ENCODE peak calls at places on chromosome 11, in five cellular contexts. F is HepG2, W is H1, N is K562, R is GM12878. J is an unnamed sample.

GRCh38 chr11:86706341-86707131 is 34.1 kb upstream of the ME3 start:
- DNase-seq in F (peak), W (no peak), N (peak), R (no peak), J (no peak)

GRCh38 chr11:110858556-110858921 is 146.3 kb upstream of the ARHGAP20 start:
- DNase-seq in F (no peak), W (no peak), N (no peak), R (no peak), J (no peak)

GRCh38 chr11:66868726-66869291 is 11.9 kb downstream of the LRFN4 start:
- DNase-seq in F (peak), W (no peak), N (peak), R (peak), J (peak)

GRCh38 chr11:73931039-73931645 is 19.7 kb upstream of the DNAJB13 start:
- DNase-seq in F (peak), W (peak), N (peak), R (no peak), J (peak)

GRCh38 chr11:43868852-43869567 is 11.6 kb upstream of the ALKBH3 start:
- DNase-seq in F (peak), W (no peak), N (peak), R (peak), J (no peak)

GRCh38 chr11:66113132-66113856 is 43.2 kb downstream of the PACS1 start:
- DNase-seq in F (peak), W (no peak), N (peak), R (no peak), J (no peak)

GRCh38 chr11:22976146-22976545 is 115.9 kb upstream of the CCDC179 start:
- DNase-seq in F (no peak), W (no peak), N (no peak), R (no peak), J (no peak)

GRCh38 chr11:133579165-133580031 is 47.1 kb upstream of the OPCML start:
- DNase-seq in F (no peak), W (no peak), N (no peak), R (no peak), J (peak)

GRCh38 chr11:65112551-65113360 is 1.1 kb downstream of the TM7SF2 start:
- DNase-seq in F (peak), W (no peak), N (peak), R (no peak), J (peak)

GRCh38 chr11:63705526-63705925 is 24.2 kb downstream of the RTN3 start:
- DNase-seq in F (no peak), W (no peak), N (no peak), R (no peak), J (no peak)

GRCh38 chr11:73192272-73192671 is 25.8 kb upstream of the P2RY2 start:
- DNase-seq in F (no peak), W (no peak), N (no peak), R (no peak), J (no peak)

GRCh38 chr11:77779935-77780334 is 40.6 kb downstream of the RSF1 start:
- DNase-seq in F (peak), W (no peak), N (peak), R (no peak), J (peak)

GRCh38 chr11:46461461-46461927 is 69.9 kb upstream of the CHRM4 start:
- DNase-seq in F (peak), W (no peak), N (no peak), R (no peak), J (no peak)

GRCh38 chr11:3195251-3196160 is 23.1 kb downstream of the MRGPRG start:
- DNase-seq in F (peak), W (no peak), N (no peak), R (no peak), J (peak)

GRCh38 chr11:69088676-69089146 is 40.0 kb downstream of the TPCN2 start:
- DNase-seq in F (peak), W (peak), N (peak), R (peak), J (peak)

GRCh38 chr11:128488471-128488870 is 98.9 kb downstream of the ETS1 start:
- DNase-seq in F (no peak), W (no peak), N (no peak), R (no peak), J (no peak)

GRCh38 chr11:64096835-64097234 is 61.1 kb downstream of the FLRT1 start:
- DNase-seq in F (no peak), W (no peak), N (no peak), R (no peak), J (no peak)

GRCh38 chr11:64127267-64128072 is 38.4 kb downstream of the MACROD1 start:
- DNase-seq in F (no peak), W (no peak), N (no peak), R (no peak), J (peak)

GRCh38 chr11:130371004-130371590 is 56.4 kb upstream of the ZBTB44 start:
- DNase-seq in F (no peak), W (no peak), N (peak), R (no peak), J (peak)

GRCh38 chr11:63738720-63739360 is 29.7 kb downstream of the ZFTA start:
- DNase-seq in F (peak), W (no peak), N (peak), R (peak), J (peak)

GRCh38 chr11:47179655-47179991 is 2.9 kb upstream of the ARFGAP2 start:
- DNase-seq in F (peak), W (no peak), N (peak), R (peak), J (peak)

GRCh38 chr11:36500315-36500721 is 9.8 kb downstream of the TRAF6 start:
- DNase-seq in F (no peak), W (no peak), N (peak), R (no peak), J (no peak)

GRCh38 chr11:19441752-19442553 is 201.2 kb upstream of the E2F8 start:
- DNase-seq in F (no peak), W (no peak), N (peak), R (peak), J (no peak)

GRCh38 chr11:43853766-43854165 is 26.9 kb upstream of the ALKBH3 start:
- DNase-seq in F (no peak), W (no peak), N (no peak), R (no peak), J (no peak)

GRCh38 chr11:19698493-19699292 is 13.9 kb upstream of the NAV2 start:
- DNase-seq in F (no peak), W (no peak), N (no peak), R (no peak), J (no peak)

GRCh38 chr11:110497204-110497987 is 67.6 kb downstream of the FDX1 start:
- DNase-seq in F (no peak), W (no peak), N (no peak), R (no peak), J (no peak)

GRCh38 chr11:16604784-16605439 is 133.5 kb upstream of the C11orf58 start:
- DNase-seq in F (no peak), W (no peak), N (peak), R (no peak), J (peak)

GRCh38 chr11:73200256-73200655 is 17.8 kb upstream of the P2RY2 start:
- DNase-seq in F (no peak), W (no peak), N (no peak), R (no peak), J (peak)

GRCh38 chr11:84215671-84216070 is 929.5 kb upstream of the CCDC90B start:
- DNase-seq in F (no peak), W (no peak), N (no peak), R (no peak), J (no peak)

GRCh38 chr11:85751738-85752137 is 59.2 kb downstream of the SYTL2 start:
- DNase-seq in F (no peak), W (no peak), N (no peak), R (no peak), J (no peak)

DNA sequence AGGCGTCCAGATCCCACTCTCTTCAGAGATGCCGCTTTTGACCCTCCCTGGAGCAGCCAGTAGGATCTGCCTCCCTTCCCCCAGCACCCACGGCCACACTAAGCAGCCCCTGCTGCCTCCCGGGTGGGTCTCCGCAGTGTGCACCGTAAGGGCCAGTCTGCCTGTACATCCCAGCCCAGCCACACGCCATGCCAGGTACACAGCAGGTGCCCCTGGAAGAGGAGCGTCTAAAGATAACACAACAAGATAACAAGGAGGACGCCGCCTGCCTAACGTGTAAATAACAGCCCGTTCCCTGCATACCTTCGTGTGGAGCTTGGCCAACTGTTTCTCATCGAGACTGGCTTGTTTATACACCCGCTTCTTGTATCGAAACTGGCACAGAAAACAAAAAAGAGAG is 139.4 kb downstream of the SHANK2 start:
- DNase-seq in F (no peak), W (no peak), N (no peak), R (no peak), J (no peak)
- TF ChIP-seq POLR2AphosphoS5 in F (no peak), W (no peak), N (no peak), R (no peak), J (no peak)

GRCh38 chr11:104394508-104394907 is 230.6 kb upstream of the PDGFD start:
- DNase-seq in F (no peak), W (no peak), N (no peak), R (no peak), J (no peak)
- TF ChIP-seq CREB1 in F (no peak), W (no peak), N (no peak), R (no peak), J (no peak)

GRCh38 chr11:9269492-9270030 is 4.4 kb upstream of the DENND5A start:
- DNase-seq in F (no peak), W (no peak), N (no peak), R (no peak), J (no peak)
- TF ChIP-seq CTCF in F (no peak), W (no peak), N (no peak), R (no peak), J (no peak)

GRCh38 chr11:76201056-76201455 is 5.2 kb downstream of the WNT11 start:
- DNase-seq in F (no peak), W (no peak), N (no peak), R (no peak), J (no peak)
- TF ChIP-seq POLR2AphosphoS5 in F (no peak), W (no peak), N (no peak), R (no peak), J (no peak)

GRCh38 chr11:1472180-1473005 is 14.2 kb downstream of the MOB2 start:
- DNase-seq in F (no peak), W (no peak), N (no peak), R (no peak), J (no peak)
- TF ChIP-seq CREB1 in F (no peak), W (no peak), N (no peak), R (no peak), J (no peak)

GRCh38 chr11:61816736-61817455 is at the start of gene FADS1:
- DNase-seq in F (peak), W (peak), N (peak), R (peak), J (peak)
- TF ChIP-seq CTCF in F (peak), W (peak), N (peak), R (peak), J (peak)

DNA sequence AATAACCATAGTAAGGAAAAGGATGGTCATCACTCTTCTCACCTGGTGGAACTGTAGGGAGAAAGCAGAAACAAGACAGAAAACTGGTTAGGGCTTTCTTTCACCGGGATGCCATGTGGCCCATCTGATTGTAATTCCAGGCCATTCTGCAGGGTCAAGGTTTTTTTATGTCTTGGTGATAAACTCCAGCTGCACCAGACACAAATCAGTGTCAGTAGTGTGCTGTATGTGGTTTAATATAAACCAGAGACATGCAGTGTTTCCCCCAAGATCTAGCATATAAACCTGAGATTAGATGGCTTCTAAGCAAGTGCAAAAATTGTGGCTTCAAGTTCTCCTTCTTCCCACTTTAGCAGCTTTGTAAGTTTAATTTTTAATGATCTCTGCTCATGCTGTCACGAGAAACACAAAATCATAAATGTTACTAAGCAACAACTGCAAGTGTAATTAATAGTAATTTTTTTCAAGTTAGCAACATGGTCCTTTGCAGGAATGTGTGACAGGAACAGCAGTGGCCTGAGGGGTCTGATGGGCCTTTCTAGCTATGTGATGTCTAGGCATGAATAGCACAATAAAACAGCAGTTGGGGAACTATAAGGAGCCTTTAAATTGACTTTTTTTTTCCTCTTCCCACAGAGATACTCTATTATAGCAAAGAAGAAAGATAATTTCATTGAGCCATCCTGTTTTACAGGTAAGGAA is 41.6 kb downstream of the BDNF start:
- DNase-seq in F (no peak), W (no peak), N (no peak), R (no peak), J (no peak)
- TF ChIP-seq POLR2AphosphoS5 in F (no peak), W (no peak), N (no peak), R (no peak), J (no peak)

J was measured in GM23338.